ENCODE peak calls at places on chromosomes 7 and 10, in eight cellular contexts. J is AG09309, G is cardiac muscle cell, H is brain microvascular endothelial cell, R is ovary, Q is nephron progenitor cell, B is omental fat pad, A is fibroblast of pulmonary artery. K is an unnamed sample.

GRCh38 chr10:96585726-96586418 is 940 bp downstream of the TM9SF3 start:
- DNase-seq in J (no peak), G (no peak), H (no peak), R (no peak), Q (no peak), B (no peak), A (peak), K (peak)

GRCh38 chr7:133114519-133114918 is 32.6 kb upstream of the CHCHD3 start:
- DNase-seq in J (no peak), G (no peak), H (no peak), R (no peak), Q (no peak), B (no peak), A (no peak), K (no peak)

GRCh38 chr10:12077580-12078180 is 8.9 kb downstream of the DHTKD1 start:
- DNase-seq in J (no peak), G (no peak), H (no peak), R (no peak), Q (no peak), B (no peak), A (no peak), K (peak)

GRCh38 chr7:132251327-132251659 is 325.0 kb downstream of the PLXNA4 start:
- DNase-seq in J (no peak), G (no peak), H (no peak), R (peak), Q (no peak), B (no peak), A (no peak), K (no peak)

GRCh38 chr7:143360788-143361551 is 1.5 kb downstream of the FAM131B start:
- DNase-seq in J (no peak), G (no peak), H (no peak), R (no peak), Q (no peak), B (no peak), A (no peak), K (no peak)

GRCh38 chr7:47073284-47073683 is 508.6 kb downstream of the TNS3 start:
- DNase-seq in J (no peak), G (no peak), H (no peak), R (no peak), Q (no peak), B (no peak), A (no peak), K (no peak)

GRCh38 chr7:104979167-104979841 is 34.7 kb upstream of the KMT2E start:
- DNase-seq in J (peak), G (peak), H (peak), R (peak), Q (peak), B (no peak), A (peak), K (no peak)

GRCh38 chr7:157255201-157255606 is 81.6 kb upstream of the DNAJB6 start:
- DNase-seq in J (no peak), G (no peak), H (no peak), R (no peak), Q (no peak), B (no peak), A (peak), K (no peak)

GRCh38 chr7:74572301-74573090 is 85.0 kb upstream of the GTF2I start:
- DNase-seq in J (no peak), G (peak), H (no peak), R (no peak), Q (no peak), B (no peak), A (no peak), K (no peak)

GRCh38 chr10:93671042-93671441 is 31.4 kb downstream of the FRA10AC1 start:
- DNase-seq in J (no peak), G (no peak), H (no peak), R (no peak), Q (no peak), B (no peak), A (no peak), K (no peak)

GRCh38 chr10:93673791-93674190 is 28.6 kb downstream of the FRA10AC1 start:
- DNase-seq in J (no peak), G (no peak), H (no peak), R (no peak), Q (no peak), B (no peak), A (no peak), K (no peak)

GRCh38 chr10:93672022-93672678 is 30.2 kb downstream of the FRA10AC1 start:
- DNase-seq in J (no peak), G (no peak), H (no peak), R (no peak), Q (no peak), B (no peak), A (no peak), K (no peak)

GRCh38 chr10:93670372-93670771 is 32.0 kb downstream of the FRA10AC1 start:
- DNase-seq in J (no peak), G (no peak), H (no peak), R (no peak), Q (no peak), B (no peak), A (no peak), K (no peak)

GRCh38 chr10:93672890-93673289 is 29.5 kb downstream of the FRA10AC1 start:
- DNase-seq in J (no peak), G (no peak), H (no peak), R (no peak), Q (no peak), B (no peak), A (no peak), K (no peak)
- TF ChIP-seq CTCF in J (no peak), G (no peak), H (no peak), R (no peak), Q (no peak), B (no peak), A (no peak), K (no peak)

GRCh38 chr10:107166378-107166777 is 1.9 kb upstream of the SORCS1 start:
- DNase-seq in J (no peak), G (no peak), H (no peak), R (no peak), Q (no peak), B (no peak), A (no peak), K (no peak)
- TF ChIP-seq CTCF in J (no peak), G (no peak), H (no peak), R (no peak), Q (peak), B (no peak), A (no peak), K (no peak)

GRCh38 chr10:58239561-58240169 is 28.0 kb downstream of the IPMK start:
- DNase-seq in J (no peak), G (no peak), H (no peak), R (no peak), Q (no peak), B (no peak), A (peak), K (no peak)
- TF ChIP-seq CTCF in J (no peak), G (no peak), H (no peak), R (no peak), Q (no peak), B (no peak), A (no peak), K (no peak)

DNA sequence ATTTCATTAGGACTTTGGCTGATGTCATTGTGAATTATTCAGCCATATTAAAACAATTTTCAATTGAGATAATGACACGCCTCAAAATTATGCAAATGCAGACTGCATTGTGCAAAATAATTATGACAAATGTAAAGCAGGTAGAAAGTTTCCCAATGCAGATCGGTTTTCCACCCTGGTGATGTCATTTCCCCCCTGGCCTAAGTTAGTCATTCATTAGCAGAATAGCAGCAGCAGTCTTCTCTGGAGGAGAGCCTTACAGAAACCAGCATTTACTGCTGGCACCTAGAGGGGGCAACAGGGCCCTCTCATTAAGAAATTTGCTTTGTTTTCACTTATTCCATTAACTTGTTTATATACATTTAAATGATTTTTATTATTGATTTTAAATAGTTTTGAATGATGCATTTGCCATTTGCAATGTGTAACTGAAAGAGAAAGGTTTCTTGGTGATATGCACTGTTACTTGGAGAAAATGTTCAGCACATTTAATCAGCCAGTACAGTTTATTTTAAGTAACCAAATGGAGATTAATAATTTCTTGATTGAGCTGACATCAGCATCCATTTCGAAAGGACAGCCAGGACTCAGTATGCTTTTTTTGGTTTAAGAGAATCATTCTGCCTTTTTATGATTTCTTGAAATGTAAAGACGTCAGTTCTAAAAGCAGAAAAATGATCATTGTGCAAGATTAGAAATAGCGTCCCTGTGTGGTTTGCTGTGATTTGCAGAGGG is 3.4 kb downstream of the ARID5B start:
- DNase-seq in J (peak), G (peak), H (peak), R (no peak), Q (peak), B (no peak), A (peak), K (peak)
- TF ChIP-seq CTCF in J (peak), G (peak), H (peak), R (no peak), Q (peak), B (no peak), A (peak), K (no peak)

GRCh38 chr10:68208424-68209042 is 23.4 kb downstream of the ATOH7 start:
- DNase-seq in J (peak), G (peak), H (peak), R (peak), Q (peak), B (no peak), A (peak), K (peak)
- TF ChIP-seq CTCF in J (peak), G (peak), H (peak), R (no peak), Q (peak), B (no peak), A (peak), K (peak)

GRCh38 chr7:99381664-99382075 is 7.1 kb downstream of the ARPC1B start:
- DNase-seq in J (no peak), G (no peak), H (no peak), R (no peak), Q (no peak), B (no peak), A (no peak), K (no peak)

GRCh38 chr7:99375070-99375807 is 709 bp downstream of the ARPC1B start:
- DNase-seq in J (no peak), G (peak), H (peak), R (peak), Q (peak), B (no peak), A (peak), K (peak)

GRCh38 chr7:99380823-99381663 is 6.5 kb downstream of the ARPC1B start:
- DNase-seq in J (no peak), G (no peak), H (no peak), R (no peak), Q (no peak), B (no peak), A (peak), K (peak)

GRCh38 chr7:99380032-99380822 is 5.7 kb downstream of the ARPC1B start:
- DNase-seq in J (no peak), G (no peak), H (peak), R (no peak), Q (no peak), B (no peak), A (peak), K (peak)

DNA sequence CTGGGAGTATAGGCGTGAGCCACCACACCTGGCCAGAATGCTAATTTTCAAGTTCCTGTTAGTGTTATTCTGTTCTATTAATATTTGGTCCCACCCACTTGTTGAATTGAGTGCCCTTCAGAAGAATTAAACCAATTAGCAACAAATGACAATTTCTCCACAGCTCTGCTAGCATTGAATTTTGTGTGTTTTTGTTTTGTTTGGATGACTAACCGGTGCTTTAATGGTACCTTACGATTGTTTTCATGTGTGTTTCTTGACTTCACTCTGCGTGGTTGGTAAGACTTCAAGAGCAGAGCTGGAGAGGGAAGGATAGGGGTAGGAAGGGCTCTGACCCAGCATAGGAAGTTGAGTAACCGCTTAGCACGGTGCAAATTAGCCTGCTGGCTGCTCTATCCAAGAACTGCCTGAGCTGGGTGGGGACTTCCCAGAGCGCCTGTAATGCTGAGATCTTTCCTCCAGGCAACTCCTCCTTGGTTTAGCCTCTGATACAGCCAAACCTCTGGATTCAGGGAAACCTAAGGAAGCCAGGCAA is 4.6 kb downstream of the ARPC1B start:
- DNase-seq in J (peak), G (no peak), H (peak), R (peak), Q (no peak), B (no peak), A (peak), K (peak)
- TF ChIP-seq CTCF in J (no peak), G (no peak), H (peak), R (no peak), Q (no peak), B (no peak), A (no peak), K (no peak)

GRCh38 chr10:131310904-131311660 is 439 bp downstream of the TCERG1L start:
- DNase-seq in J (no peak), G (peak), H (no peak), R (no peak), Q (peak), B (no peak), A (no peak), K (no peak)

GRCh38 chr10:131311661-131312260 is at the start of gene TCERG1L:
- DNase-seq in J (no peak), G (peak), H (no peak), R (peak), Q (peak), B (no peak), A (no peak), K (peak)

GRCh38 chr10:131313377-131313776 is 1.9 kb upstream of the TCERG1L start:
- DNase-seq in J (no peak), G (no peak), H (no peak), R (no peak), Q (no peak), B (no peak), A (no peak), K (no peak)

GRCh38 chr10:131314148-131314547 is 2.6 kb upstream of the TCERG1L start:
- DNase-seq in J (no peak), G (no peak), H (no peak), R (no peak), Q (no peak), B (no peak), A (no peak), K (no peak)

DNA sequence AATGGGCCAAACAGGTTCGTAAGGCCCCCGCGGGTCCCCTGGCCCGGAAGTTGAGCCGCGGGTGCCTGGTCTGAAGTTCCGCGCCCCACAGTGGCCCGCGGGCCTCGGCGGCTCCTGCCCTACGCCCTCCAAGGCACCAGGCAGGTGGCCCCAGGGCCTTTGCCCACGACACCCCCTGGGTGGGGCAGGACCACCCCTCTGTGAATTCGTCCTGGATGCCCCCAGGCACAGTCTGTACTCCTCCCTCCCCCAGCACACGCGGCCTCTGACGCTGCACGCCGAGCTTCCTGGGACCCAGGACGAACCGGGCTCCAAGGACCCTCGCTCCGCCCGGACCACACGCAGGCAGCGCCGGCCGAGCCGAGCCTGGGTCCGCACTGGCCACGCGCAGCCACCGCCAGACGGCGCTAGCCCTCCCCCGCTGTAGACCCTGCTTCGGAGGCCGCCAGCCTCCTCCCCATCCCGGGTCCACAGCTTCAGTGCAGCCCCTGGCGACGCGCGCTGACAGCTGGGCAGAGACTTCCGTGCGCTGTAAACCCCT is 810 bp upstream of the TCERG1L start:
- DNase-seq in J (no peak), G (peak), H (no peak), R (peak), Q (peak), B (no peak), A (no peak), K (no peak)
- TF ChIP-seq CTCF in J (no peak), G (peak), H (no peak), R (peak), Q (peak), B (no peak), A (no peak), K (no peak)

GRCh38 chr7:7745258-7745657 is 26.9 kb upstream of the RPA3 start:
- DNase-seq in J (no peak), G (no peak), H (no peak), R (no peak), Q (no peak), B (no peak), A (no peak), K (no peak)
- TF ChIP-seq CTCF in J (no peak), G (no peak), H (no peak), R (no peak), Q (no peak), B (no peak), A (no peak), K (no peak)

GRCh38 chr10:61835069-61835908 is 66.2 kb upstream of the ARID5B start:
- DNase-seq in J (no peak), G (peak), H (peak), R (no peak), Q (no peak), B (no peak), A (peak), K (peak)
- TF ChIP-seq CTCF in J (peak), G (peak), H (peak), R (no peak), Q (peak), B (no peak), A (peak), K (peak)

K was measured in GM20000.